ENCODE peak calls at places on chromosomes 16 and 17, in six cellular contexts. A is A549, G is IMR-90, V is transverse colon, Z is tibial nerve, E is esophagus squamous epithelium. I is an unnamed sample. For H3K4me1, the result is how much of the 10 kb centered on the place peaks cover.

GRCh38 chr17:82803185-82803584 is 36.6 kb downstream of the ZNF750 start:
- DNase-seq in V (no peak), E (no peak), Z (no peak), G (no peak), A (no peak), I (no peak)

GRCh38 chr16:75027520-75028300 is 28.9 kb downstream of the ZNRF1 start:
- DNase-seq in E (no peak), A (no peak), V (no peak), Z (no peak), G (peak), I (no peak)

GRCh38 chr17:37830151-37830993 is 85.5 kb upstream of the HNF1B start:
- DNase-seq in Z (no peak), G (no peak), A (no peak), E (no peak), V (no peak), I (no peak)

GRCh38 chr16:80554037-80554436 is 13.2 kb downstream of the DYNLRB2 start:
- DNase-seq in G (no peak), V (no peak), A (no peak), Z (no peak), E (no peak), I (no peak)

GRCh38 chr16:50308237-50308965 is 42.0 kb downstream of the ADCY7 start:
- DNase-seq in A (no peak), Z (no peak), G (no peak), E (no peak), V (no peak), I (no peak)

GRCh38 chr16:72847187-72848044 is 200.5 kb downstream of the ZFHX3 start:
- DNase-seq in V (no peak), E (no peak), G (peak), Z (no peak), A (peak), I (no peak)

GRCh38 chr17:65536573-65537342 is 24.7 kb downstream of the AXIN2 start:
- DNase-seq in A (no peak), G (no peak), E (no peak), V (no peak), Z (no peak), I (no peak)

GRCh38 chr17:46056800-46057304 is 57.8 kb downstream of the STH start:
- DNase-seq in V (no peak), Z (no peak), E (no peak), G (peak), A (peak), I (no peak)

GRCh38 chr17:82726427-82726826 is 9.0 kb upstream of the FN3K start:
- DNase-seq in Z (no peak), E (no peak), A (no peak), V (no peak), G (no peak), I (no peak)

GRCh38 chr17:71334041-71334781 is 786.6 kb upstream of the SOX9 start:
- DNase-seq in V (no peak), A (no peak), E (no peak), G (peak), Z (no peak), I (no peak)

GRCh38 chr17:74513987-74514631 is 17.2 kb downstream of the CD300LB start:
- DNase-seq in Z (peak), E (no peak), V (no peak), G (peak), A (peak), I (no peak)

GRCh38 chr16:74064120-74064735 is 232.4 kb upstream of the PSMD7 start:
- DNase-seq in V (no peak), G (peak), A (no peak), Z (no peak), E (no peak), I (no peak)

GRCh38 chr17:42781639-42782401 is 1.4 kb downstream of the WNK4 start:
- DNase-seq in G (no peak), V (peak), Z (no peak), A (no peak), E (no peak), I (no peak)
- H3K27ac ChIP-seq in G (no peak), V (peak), Z (no peak), A (no peak), E (no peak), I (no peak)

DNA sequence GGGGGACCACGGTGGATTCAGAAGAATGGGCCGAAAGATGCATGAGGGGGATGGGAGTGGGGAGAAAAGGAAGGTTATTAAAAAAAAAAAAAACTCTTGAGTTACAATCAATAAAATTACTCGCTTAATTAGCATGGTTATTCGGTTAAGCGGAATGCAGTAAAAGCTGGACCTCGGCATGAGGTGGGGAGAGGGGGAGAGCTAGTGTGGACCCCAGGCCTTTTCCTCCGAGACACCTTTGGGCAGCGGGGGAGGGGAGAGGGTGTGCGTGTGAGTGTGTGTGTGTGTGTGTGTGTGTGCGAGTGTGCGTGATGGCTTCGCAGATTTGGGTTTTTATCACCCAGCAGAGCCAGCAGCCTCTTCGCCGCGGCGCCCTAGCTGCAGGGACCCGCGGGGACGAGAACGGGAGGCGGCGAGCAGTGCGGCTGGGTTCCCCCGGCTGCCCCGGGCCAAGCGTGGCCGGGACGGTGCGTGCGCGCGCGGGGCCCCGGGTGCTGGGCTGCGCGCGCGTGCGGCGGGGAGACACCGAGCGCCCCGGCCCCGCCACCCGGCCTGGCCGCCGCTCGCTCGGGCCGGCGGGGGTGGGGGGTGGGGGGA is 3.7 kb downstream of the BAHCC1 start:
- DNase-seq in G (no peak), E (no peak), V (no peak), Z (no peak), A (no peak), I (no peak)
- TF ChIP-seq POLR2A in G (no peak), E (no peak), V (no peak), Z (no peak), A (peak), I (no peak)

DNA sequence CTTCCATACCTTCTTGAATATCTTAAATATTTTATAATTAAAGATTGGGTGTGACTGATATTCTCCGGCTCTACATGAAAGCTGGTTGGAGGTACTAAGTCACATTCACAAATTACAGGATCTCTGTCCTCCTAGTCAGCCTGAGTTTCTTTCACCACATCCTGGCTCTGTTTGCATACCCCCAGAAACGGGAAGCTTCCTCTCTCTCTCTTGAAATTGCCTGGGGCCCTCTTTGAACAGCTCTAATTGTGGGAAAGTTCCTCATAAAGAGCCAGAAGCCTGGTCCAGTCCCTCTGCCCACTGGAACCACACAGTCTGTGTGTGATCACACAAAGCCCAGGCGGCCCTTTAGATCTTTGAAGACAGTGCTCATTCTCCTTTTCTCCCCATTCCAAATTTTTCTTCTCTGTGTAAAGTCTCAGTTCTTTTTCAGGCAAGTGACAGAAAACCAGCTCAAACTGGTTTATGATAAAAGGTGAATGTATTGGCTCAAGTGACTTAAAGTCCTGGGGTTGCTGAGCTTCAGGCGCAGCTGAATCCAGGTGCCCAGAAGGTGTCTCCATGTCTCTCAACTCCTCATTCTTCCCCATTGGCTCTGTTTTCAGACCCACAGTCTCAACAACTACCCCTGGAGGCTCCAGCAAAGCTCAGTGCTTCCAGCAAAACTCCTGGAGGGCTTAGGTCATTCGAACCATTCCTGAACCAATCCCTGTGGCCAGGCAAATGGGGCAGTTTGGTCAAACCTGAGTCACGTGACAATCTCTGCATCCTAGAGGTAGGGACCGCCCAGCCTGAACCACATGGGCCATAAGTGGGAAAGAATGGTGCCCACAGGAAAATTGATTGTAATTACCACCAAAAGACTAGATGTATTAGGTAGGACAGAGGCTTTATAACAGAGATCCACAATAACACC is 8.5 kb upstream of the RAI1 start:
- DNase-seq in E (no peak), V (no peak), A (no peak), Z (no peak), G (no peak), I (no peak)
- H3K4me1 ChIP-seq in E (under half), V (under half), A (under half), Z (under half), G (under half), I (under half)

DNA sequence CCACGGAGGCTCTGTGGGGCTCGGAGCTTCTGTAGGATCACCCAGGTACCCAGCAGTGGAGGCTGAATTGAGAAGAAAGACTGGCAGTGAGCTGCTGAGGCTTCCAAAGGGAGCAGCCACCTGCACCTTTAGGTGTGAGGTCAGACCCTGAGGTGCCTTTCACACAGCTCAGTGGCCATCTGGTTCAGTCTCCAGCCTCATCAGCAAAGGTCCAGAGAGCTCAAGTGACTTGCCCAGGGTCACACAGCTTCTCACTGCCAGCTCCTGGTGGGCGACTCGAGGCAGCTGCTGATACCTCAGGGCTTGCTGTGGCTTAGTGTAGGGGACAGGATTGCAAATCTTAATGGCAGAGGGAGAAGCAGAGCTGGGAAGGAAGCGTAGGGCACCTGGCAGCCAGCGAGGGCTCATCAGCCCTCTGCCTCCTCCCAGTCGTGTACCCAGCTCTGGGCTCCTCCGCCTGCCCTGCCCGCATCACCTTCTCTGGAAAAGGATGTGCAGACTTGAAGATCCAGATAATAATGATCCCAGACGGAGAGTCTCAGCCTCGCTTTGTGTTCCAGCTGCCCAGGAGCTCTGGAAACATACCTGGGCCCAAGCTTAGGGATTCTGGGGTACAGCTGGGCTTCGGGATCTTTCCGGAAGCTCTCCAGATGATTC is 165.3 kb upstream of the GSE1 start:
- DNase-seq in E (no peak), V (no peak), A (no peak), G (no peak), Z (no peak), I (no peak)
- H3K27ac ChIP-seq in E (no peak), V (peak), A (no peak), G (no peak), Z (no peak), I (peak)